ENCODE peak calls at places on chromosomes 13 and 19, in four cellular contexts. P is lower lobe of right lung, M is heart left ventricle, Y is GM12878. T is an unnamed sample.

GRCh38 chr13:32056316-32056715 is 24.7 kb downstream of the FRY start:
- DNase-seq in Y (no peak), P (no peak), M (no peak), T (no peak)

GRCh38 chr13:51328488-51328887 is 11.0 kb upstream of the SERPINE3 start:
- DNase-seq in Y (no peak), P (no peak), M (no peak), T (no peak)

GRCh38 chr19:6374179-6374709 is 1.5 kb downstream of the PSPN start:
- DNase-seq in M (no peak), P (no peak), Y (no peak), T (no peak)

GRCh38 chr19:35587326-35587725 is 1.4 kb downstream of the PMIS2 start:
- DNase-seq in Y (no peak), M (no peak), P (no peak), T (no peak)

GRCh38 chr13:20901668-20902437 is 693 bp downstream of the XPO4 start:
- DNase-seq in M (peak), P (no peak), Y (no peak), T (peak)

GRCh38 chr19:18946918-18947317 is 5.9 kb upstream of the HOMER3 start:
- DNase-seq in Y (no peak), P (no peak), M (no peak), T (no peak)

GRCh38 chr13:110398564-110399507 is 91.8 kb downstream of the COL4A2 start:
- DNase-seq in Y (no peak), P (no peak), M (no peak), T (no peak)

GRCh38 chr13:25167775-25168174 is 4.3 kb downstream of the AMER2 start:
- DNase-seq in M (no peak), Y (no peak), P (no peak), T (no peak)

GRCh38 chr19:50420127-50420526 is 1.4 kb downstream of the SPIB start:
- DNase-seq in P (no peak), M (no peak), Y (no peak), T (no peak)

GRCh38 chr13:24178847-24179845 is 18.6 kb downstream of the SPATA13 start:
- DNase-seq in Y (no peak), P (no peak), M (no peak), T (no peak)

GRCh38 chr13:51286135-51287002 is 53.1 kb upstream of the SERPINE3 start:
- DNase-seq in P (peak), Y (peak), M (peak), T (peak)

GRCh38 chr13:95676100-95676774 is 702 bp upstream of the DNAJC3 start:
- DNase-seq in Y (no peak), P (peak), M (no peak), T (no peak)

GRCh38 chr13:110503037-110503901 is 58.3 kb downstream of the RAB20 start:
- DNase-seq in P (no peak), M (no peak), Y (no peak), T (no peak)

GRCh38 chr19:31555634-31556215 is 206.5 kb upstream of the TSHZ3 start:
- DNase-seq in M (no peak), P (no peak), Y (no peak), T (no peak)

GRCh38 chr19:3176715-3177501 is 1.7 kb upstream of the S1PR4 start:
- DNase-seq in M (no peak), P (peak), Y (no peak), T (no peak)

GRCh38 chr19:41187884-41188279 is 5.1 kb upstream of the CYP2S1 start:
- DNase-seq in M (no peak), P (no peak), Y (no peak), T (no peak)

GRCh38 chr19:50024719-50025021 is 502 bp downstream of the VRK3 start:
- DNase-seq in P (no peak), M (no peak), Y (no peak), T (no peak)

GRCh38 chr19:45681391-45682015 is 10.2 kb downstream of the SNRPD2 start:
- DNase-seq in M (peak), Y (no peak), P (peak), T (peak)

GRCh38 chr13:46385946-46386345 is 1.1 kb downstream of the RUBCNL start:
- DNase-seq in Y (no peak), M (no peak), P (no peak), T (no peak)

GRCh38 chr13:67568205-67568604 is 338.1 kb upstream of the PCDH9 start:
- DNase-seq in M (no peak), P (no peak), Y (no peak), T (no peak)

GRCh38 chr13:67619987-67620386 is 389.9 kb upstream of the PCDH9 start:
- DNase-seq in M (no peak), Y (no peak), P (no peak), T (no peak)

GRCh38 chr19:8811315-8812172 is 20.6 kb downstream of the ZNF558 start:
- DNase-seq in M (no peak), Y (no peak), P (no peak), T (no peak)

GRCh38 chr19:3357731-3358391 is 8.5 kb upstream of the NFIC start:
- DNase-seq in M (no peak), Y (no peak), P (no peak), T (no peak)

GRCh38 chr13:106520205-106521004 is 15.1 kb downstream of the EFNB2 start:
- DNase-seq in Y (no peak), P (no peak), M (no peak), T (no peak)

GRCh38 chr19:11587973-11588631 is 9.2 kb upstream of the ZNF627 start:
- DNase-seq in Y (no peak), P (no peak), M (no peak), T (no peak)

GRCh38 chr19:39631178-39631577 is 24.5 kb upstream of the LGALS16 start:
- DNase-seq in M (no peak), Y (no peak), P (no peak), T (no peak)

GRCh38 chr19:4831351-4832340 is at the start of gene TICAM1:
- DNase-seq in P (peak), Y (no peak), M (peak), T (no peak)

GRCh38 chr19:4830768-4831265 is 695 bp downstream of the TICAM1 start:
- DNase-seq in Y (no peak), M (no peak), P (no peak), T (no peak)

GRCh38 chr19:4832776-4833175 is 1.3 kb upstream of the TICAM1 start:
- DNase-seq in Y (no peak), M (no peak), P (no peak), T (no peak)

GRCh38 chr19:4830332-4830731 is 1.2 kb downstream of the TICAM1 start:
- DNase-seq in Y (no peak), P (no peak), M (no peak), T (no peak)

GRCh38 chr19:4829001-4829712 is 2.4 kb downstream of the TICAM1 start:
- DNase-seq in M (no peak), Y (no peak), P (no peak), T (no peak)
- H3K27ac ChIP-seq in M (no peak), Y (peak), P (no peak), T (peak)

GRCh38 chr13:26656919-26657318 is 99.4 kb downstream of the WASF3 start:
- DNase-seq in P (no peak), Y (no peak), M (no peak), T (no peak)
- TF ChIP-seq CTCF in P (no peak), Y (peak), M (peak), T (peak)

GRCh38 chr19:610071-610800 is 20.6 kb downstream of the HCN2 start:
- DNase-seq in M (no peak), P (no peak), Y (no peak), T (no peak)
- H3K4me3 ChIP-seq in M (peak), P (peak), Y (no peak), T (peak)

DNA sequence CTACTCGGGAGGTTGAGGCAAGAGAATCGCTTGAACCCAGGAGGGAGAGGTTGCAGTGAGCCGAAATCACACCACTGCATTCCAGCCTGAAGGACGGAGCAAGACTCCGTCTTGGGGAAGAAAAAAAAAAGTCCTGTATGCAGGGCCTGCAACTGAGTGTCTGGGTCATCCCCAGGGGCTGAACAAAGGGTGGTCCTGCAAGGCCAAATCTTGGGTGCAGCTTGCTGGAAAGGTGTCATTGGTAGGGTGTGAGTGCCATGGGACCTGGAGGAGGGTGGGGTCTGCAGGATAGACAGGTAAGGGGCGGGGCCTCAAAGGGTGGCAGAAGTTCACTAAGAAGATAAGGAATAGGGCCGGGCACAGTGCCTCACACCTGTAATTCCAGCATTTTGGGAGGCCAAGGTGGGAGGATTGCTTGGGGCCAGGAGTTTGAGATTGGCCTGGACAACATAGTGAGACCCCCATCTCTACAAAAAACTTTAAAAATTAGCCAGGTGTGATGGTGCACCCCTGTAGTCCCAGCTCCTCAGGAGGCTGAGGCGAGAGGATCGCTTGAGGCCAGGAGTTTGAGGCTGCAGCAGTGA is 31.5 kb downstream of the ZSWIM4 start:
- DNase-seq in P (no peak), M (no peak), Y (no peak), T (no peak)
- H3K27ac ChIP-seq in P (peak), M (no peak), Y (no peak), T (no peak)

GRCh38 chr19:2027361-2027760 is 11.8 kb upstream of the BTBD2 start:
- DNase-seq in M (no peak), Y (no peak), P (no peak), T (no peak)
- TF ChIP-seq CTCF in M (no peak), Y (no peak), P (no peak), T (no peak)